ENCODE peak calls at places on chromosomes 6 and 20, in four cellular contexts. One of them, this sample, is unnamed.

GRCh38 chr6:3419624-3420272 is 37.1 kb downstream of the SLC22A23 start:
- ATAC-seq in effector memory CD8-positive, alpha-beta T cell: no peak
- ATAC-seq in activated CD8-positive, alpha-beta memory T cell treated with anti-CD3 and anti-CD28 coated beads, Interleukin-2, amount 10 ng/mL, durations not matched to agents 7 days and 5 days: no peak
- ATAC-seq in CD8-positive, alpha-beta T cell: no peak
- ATAC-seq in this sample: peak; percentile 47

GRCh38 chr20:19341348-19342053 is 129.1 kb downstream of the SLC24A3 start:
- ATAC-seq in activated CD8-positive, alpha-beta memory T cell treated with anti-CD3 and anti-CD28 coated beads, Interleukin-2, amount 10 ng/mL, durations not matched to agents 7 days and 5 days: no peak
- ATAC-seq in effector memory CD8-positive, alpha-beta T cell: no peak
- ATAC-seq in CD8-positive, alpha-beta T cell: no peak
- ATAC-seq in this sample: no peak

GRCh38 chr6:157535354-157536217 is 154.6 kb downstream of the ZDHHC14 start:
- ATAC-seq in CD8-positive, alpha-beta T cell: peak; percentile 72
- ATAC-seq in activated CD8-positive, alpha-beta memory T cell treated with anti-CD3 and anti-CD28 coated beads, Interleukin-2, amount 10 ng/mL, durations not matched to agents 7 days and 5 days: peak; percentile 85
- ATAC-seq in effector memory CD8-positive, alpha-beta T cell: no peak
- ATAC-seq in this sample: peak; percentile 93

GRCh38 chr6:96907498-96907897 is 9.8 kb upstream of the NDUFAF4 start:
- ATAC-seq in effector memory CD8-positive, alpha-beta T cell: no peak
- ATAC-seq in CD8-positive, alpha-beta T cell: no peak
- ATAC-seq in activated CD8-positive, alpha-beta memory T cell treated with anti-CD3 and anti-CD28 coated beads, Interleukin-2, amount 10 ng/mL, durations not matched to agents 7 days and 5 days: peak; percentile 95
- ATAC-seq in this sample: peak; percentile 99

GRCh38 chr6:72238021-72238420 is 351.7 kb downstream of the RIMS1 start:
- ATAC-seq in CD8-positive, alpha-beta T cell: no peak
- ATAC-seq in activated CD8-positive, alpha-beta memory T cell treated with anti-CD3 and anti-CD28 coated beads, Interleukin-2, amount 10 ng/mL, durations not matched to agents 7 days and 5 days: no peak
- ATAC-seq in effector memory CD8-positive, alpha-beta T cell: no peak
- ATAC-seq in this sample: no peak

GRCh38 chr6:2857580-2858337 is 16.1 kb upstream of the SERPINB1 start:
- ATAC-seq in CD8-positive, alpha-beta T cell: peak; percentile 34
- ATAC-seq in activated CD8-positive, alpha-beta memory T cell treated with anti-CD3 and anti-CD28 coated beads, Interleukin-2, amount 10 ng/mL, durations not matched to agents 7 days and 5 days: peak; percentile 63
- ATAC-seq in effector memory CD8-positive, alpha-beta T cell: peak; percentile 56
- ATAC-seq in this sample: peak; percentile 78

GRCh38 chr6:150881911-150882481 is 16.5 kb downstream of the MTHFD1L start:
- ATAC-seq in CD8-positive, alpha-beta T cell: no peak
- ATAC-seq in effector memory CD8-positive, alpha-beta T cell: no peak
- ATAC-seq in activated CD8-positive, alpha-beta memory T cell treated with anti-CD3 and anti-CD28 coated beads, Interleukin-2, amount 10 ng/mL, durations not matched to agents 7 days and 5 days: no peak
- ATAC-seq in this sample: no peak

GRCh38 chr20:46232575-46232974 is 75.7 kb downstream of the CDH22 start:
- ATAC-seq in CD8-positive, alpha-beta T cell: no peak
- ATAC-seq in activated CD8-positive, alpha-beta memory T cell treated with anti-CD3 and anti-CD28 coated beads, Interleukin-2, amount 10 ng/mL, durations not matched to agents 7 days and 5 days: no peak
- ATAC-seq in effector memory CD8-positive, alpha-beta T cell: no peak
- ATAC-seq in this sample: no peak

GRCh38 chr20:62437985-62438384 is 10.6 kb upstream of the RBBP8NL start:
- ATAC-seq in activated CD8-positive, alpha-beta memory T cell treated with anti-CD3 and anti-CD28 coated beads, Interleukin-2, amount 10 ng/mL, durations not matched to agents 7 days and 5 days: no peak
- ATAC-seq in effector memory CD8-positive, alpha-beta T cell: no peak
- ATAC-seq in CD8-positive, alpha-beta T cell: no peak
- ATAC-seq in this sample: no peak

GRCh38 chr6:144216668-144217218 is 66.4 kb downstream of the STX11 start:
- ATAC-seq in activated CD8-positive, alpha-beta memory T cell treated with anti-CD3 and anti-CD28 coated beads, Interleukin-2, amount 10 ng/mL, durations not matched to agents 7 days and 5 days: peak; percentile 59
- ATAC-seq in CD8-positive, alpha-beta T cell: peak; percentile 30
- ATAC-seq in effector memory CD8-positive, alpha-beta T cell: peak; percentile 45
- ATAC-seq in this sample: peak; percentile 56

GRCh38 chr20:57760698-57761412 is 51.0 kb upstream of the PMEPA1 start:
- ATAC-seq in activated CD8-positive, alpha-beta memory T cell treated with anti-CD3 and anti-CD28 coated beads, Interleukin-2, amount 10 ng/mL, durations not matched to agents 7 days and 5 days: no peak
- ATAC-seq in CD8-positive, alpha-beta T cell: no peak
- ATAC-seq in effector memory CD8-positive, alpha-beta T cell: no peak
- ATAC-seq in this sample: no peak

GRCh38 chr6:10389739-10390494 is 25.0 kb downstream of the TFAP2A start:
- ATAC-seq in activated CD8-positive, alpha-beta memory T cell treated with anti-CD3 and anti-CD28 coated beads, Interleukin-2, amount 10 ng/mL, durations not matched to agents 7 days and 5 days: no peak
- ATAC-seq in CD8-positive, alpha-beta T cell: no peak
- ATAC-seq in effector memory CD8-positive, alpha-beta T cell: no peak
- ATAC-seq in this sample: no peak

GRCh38 chr6:11755725-11756124 is 22.9 kb downstream of the ADTRP start:
- ATAC-seq in activated CD8-positive, alpha-beta memory T cell treated with anti-CD3 and anti-CD28 coated beads, Interleukin-2, amount 10 ng/mL, durations not matched to agents 7 days and 5 days: no peak
- ATAC-seq in effector memory CD8-positive, alpha-beta T cell: no peak
- ATAC-seq in CD8-positive, alpha-beta T cell: no peak
- ATAC-seq in this sample: no peak

GRCh38 chr20:49477200-49477599 is 5.3 kb downstream of the KCNB1 start:
- ATAC-seq in CD8-positive, alpha-beta T cell: no peak
- ATAC-seq in activated CD8-positive, alpha-beta memory T cell treated with anti-CD3 and anti-CD28 coated beads, Interleukin-2, amount 10 ng/mL, durations not matched to agents 7 days and 5 days: no peak
- ATAC-seq in effector memory CD8-positive, alpha-beta T cell: no peak
- ATAC-seq in this sample: no peak

GRCh38 chr6:5787054-5787720 is 219.5 kb downstream of the NRN1 start:
- ATAC-seq in effector memory CD8-positive, alpha-beta T cell: no peak
- ATAC-seq in CD8-positive, alpha-beta T cell: peak; percentile 85
- ATAC-seq in activated CD8-positive, alpha-beta memory T cell treated with anti-CD3 and anti-CD28 coated beads, Interleukin-2, amount 10 ng/mL, durations not matched to agents 7 days and 5 days: no peak
- ATAC-seq in this sample: no peak

GRCh38 chr6:75418233-75418632 is 75.4 kb downstream of the FILIP1 start:
- ATAC-seq in CD8-positive, alpha-beta T cell: no peak
- ATAC-seq in activated CD8-positive, alpha-beta memory T cell treated with anti-CD3 and anti-CD28 coated beads, Interleukin-2, amount 10 ng/mL, durations not matched to agents 7 days and 5 days: no peak
- ATAC-seq in effector memory CD8-positive, alpha-beta T cell: no peak
- ATAC-seq in this sample: no peak

GRCh38 chr6:110622912-110623578 is 146.6 kb upstream of the SLC22A16 start:
- ATAC-seq in effector memory CD8-positive, alpha-beta T cell: no peak
- ATAC-seq in CD8-positive, alpha-beta T cell: no peak
- ATAC-seq in activated CD8-positive, alpha-beta memory T cell treated with anti-CD3 and anti-CD28 coated beads, Interleukin-2, amount 10 ng/mL, durations not matched to agents 7 days and 5 days: no peak
- ATAC-seq in this sample: no peak

GRCh38 chr6:131523988-131524673 is 48.9 kb upstream of the ARG1 start:
- ATAC-seq in activated CD8-positive, alpha-beta memory T cell treated with anti-CD3 and anti-CD28 coated beads, Interleukin-2, amount 10 ng/mL, durations not matched to agents 7 days and 5 days: peak; percentile 31
- ATAC-seq in CD8-positive, alpha-beta T cell: peak; percentile 43
- ATAC-seq in effector memory CD8-positive, alpha-beta T cell: peak; percentile 51
- ATAC-seq in this sample: peak; percentile 51

GRCh38 chr6:163177892-163178420 is 236.6 kb upstream of the QKI start:
- ATAC-seq in activated CD8-positive, alpha-beta memory T cell treated with anti-CD3 and anti-CD28 coated beads, Interleukin-2, amount 10 ng/mL, durations not matched to agents 7 days and 5 days: no peak
- ATAC-seq in CD8-positive, alpha-beta T cell: no peak
- ATAC-seq in effector memory CD8-positive, alpha-beta T cell: no peak
- ATAC-seq in this sample: no peak

GRCh38 chr6:166673309-166673708 is 46.3 kb upstream of the RPS6KA2 start:
- ATAC-seq in CD8-positive, alpha-beta T cell: no peak
- ATAC-seq in activated CD8-positive, alpha-beta memory T cell treated with anti-CD3 and anti-CD28 coated beads, Interleukin-2, amount 10 ng/mL, durations not matched to agents 7 days and 5 days: no peak
- ATAC-seq in effector memory CD8-positive, alpha-beta T cell: no peak
- ATAC-seq in this sample: no peak

GRCh38 chr20:19835533-19836222 is 77.6 kb downstream of the RIN2 start:
- ATAC-seq in CD8-positive, alpha-beta T cell: no peak
- ATAC-seq in activated CD8-positive, alpha-beta memory T cell treated with anti-CD3 and anti-CD28 coated beads, Interleukin-2, amount 10 ng/mL, durations not matched to agents 7 days and 5 days: no peak
- ATAC-seq in effector memory CD8-positive, alpha-beta T cell: no peak
- ATAC-seq in this sample: no peak

GRCh38 chr6:17015144-17015543 is 86.7 kb upstream of the STMND1 start:
- ATAC-seq in CD8-positive, alpha-beta T cell: peak; percentile 19
- ATAC-seq in effector memory CD8-positive, alpha-beta T cell: peak; percentile 77
- ATAC-seq in activated CD8-positive, alpha-beta memory T cell treated with anti-CD3 and anti-CD28 coated beads, Interleukin-2, amount 10 ng/mL, durations not matched to agents 7 days and 5 days: peak; percentile 75
- ATAC-seq in this sample: peak; percentile 98

GRCh38 chr6:119566546-119567263 is 217.1 kb upstream of the MAN1A1 start:
- ATAC-seq in CD8-positive, alpha-beta T cell: no peak
- ATAC-seq in effector memory CD8-positive, alpha-beta T cell: no peak
- ATAC-seq in activated CD8-positive, alpha-beta memory T cell treated with anti-CD3 and anti-CD28 coated beads, Interleukin-2, amount 10 ng/mL, durations not matched to agents 7 days and 5 days: no peak
- ATAC-seq in this sample: no peak

GRCh38 chr6:158662607-158663464 is 13.0 kb downstream of the SYTL3 start:
- ATAC-seq in CD8-positive, alpha-beta T cell: peak; percentile 53
- ATAC-seq in activated CD8-positive, alpha-beta memory T cell treated with anti-CD3 and anti-CD28 coated beads, Interleukin-2, amount 10 ng/mL, durations not matched to agents 7 days and 5 days: no peak
- ATAC-seq in effector memory CD8-positive, alpha-beta T cell: no peak
- ATAC-seq in this sample: no peak